ENCODE peak calls at places on chromosomes 5 and 9, in eight cellular contexts. One of them, this sample, is unnamed.

GRCh38 chr5:93349613-93350012 is 231.4 kb downstream of the NR2F1-AS1 start:
- DNase-seq in lower leg skin: no peak
- DNase-seq in cardiac fibroblast: peak
- DNase-seq in astrocyte of the cerebellum: peak
- DNase-seq in AG04450: peak
- DNase-seq in glutamatergic neuron: no peak
- DNase-seq in GM12878: no peak
- DNase-seq in fibroblast of mammary gland: peak
- DNase-seq in this sample: no peak

GRCh38 chr5:56669534-56670483 is 145.5 kb upstream of the MAP3K1 start:
- DNase-seq in lower leg skin: peak
- DNase-seq in cardiac fibroblast: peak
- DNase-seq in GM12878: peak
- DNase-seq in AG04450: no peak
- DNase-seq in fibroblast of mammary gland: peak
- DNase-seq in astrocyte of the cerebellum: no peak
- DNase-seq in glutamatergic neuron: no peak
- DNase-seq in this sample: no peak

GRCh38 chr9:103804077-103804735 is 289.9 kb upstream of the SMC2 start:
- DNase-seq in fibroblast of mammary gland: peak
- DNase-seq in glutamatergic neuron: no peak
- DNase-seq in lower leg skin: no peak
- DNase-seq in cardiac fibroblast: no peak
- DNase-seq in astrocyte of the cerebellum: no peak
- DNase-seq in AG04450: no peak
- DNase-seq in GM12878: no peak
- DNase-seq in this sample: no peak

GRCh38 chr9:36548454-36548853 is 24.2 kb upstream of the MELK start:
- DNase-seq in lower leg skin: no peak
- DNase-seq in cardiac fibroblast: no peak
- DNase-seq in fibroblast of mammary gland: no peak
- DNase-seq in astrocyte of the cerebellum: no peak
- DNase-seq in GM12878: no peak
- DNase-seq in AG04450: no peak
- DNase-seq in glutamatergic neuron: no peak
- DNase-seq in this sample: no peak

GRCh38 chr5:153629027-153629426 is 138.6 kb downstream of the GRIA1 start:
- DNase-seq in fibroblast of mammary gland: peak
- DNase-seq in glutamatergic neuron: peak
- DNase-seq in lower leg skin: no peak
- DNase-seq in cardiac fibroblast: peak
- DNase-seq in astrocyte of the cerebellum: peak
- DNase-seq in GM12878: no peak
- DNase-seq in AG04450: peak
- DNase-seq in this sample: peak

GRCh38 chr5:76845890-76846289 is 3.9 kb upstream of the S100Z start:
- DNase-seq in lower leg skin: peak
- DNase-seq in glutamatergic neuron: no peak
- DNase-seq in cardiac fibroblast: no peak
- DNase-seq in GM12878: no peak
- DNase-seq in AG04450: no peak
- DNase-seq in astrocyte of the cerebellum: no peak
- DNase-seq in fibroblast of mammary gland: no peak
- DNase-seq in this sample: no peak

GRCh38 chr5:109455598-109456096 is 45.9 kb upstream of the PJA2 start:
- DNase-seq in cardiac fibroblast: peak
- DNase-seq in astrocyte of the cerebellum: peak
- DNase-seq in lower leg skin: peak
- DNase-seq in AG04450: peak
- DNase-seq in glutamatergic neuron: no peak
- DNase-seq in GM12878: peak
- DNase-seq in fibroblast of mammary gland: peak
- DNase-seq in this sample: no peak

GRCh38 chr5:65076251-65076869 is 307.6 kb downstream of the CWC27 start:
- DNase-seq in fibroblast of mammary gland: peak
- DNase-seq in cardiac fibroblast: peak
- DNase-seq in glutamatergic neuron: no peak
- DNase-seq in lower leg skin: no peak
- DNase-seq in astrocyte of the cerebellum: no peak
- DNase-seq in AG04450: peak
- DNase-seq in GM12878: no peak
- DNase-seq in this sample: no peak

GRCh38 chr5:172035039-172035438 is 28.6 kb upstream of the FBXW11 start:
- DNase-seq in AG04450: no peak
- DNase-seq in lower leg skin: no peak
- DNase-seq in glutamatergic neuron: no peak
- DNase-seq in cardiac fibroblast: no peak
- DNase-seq in astrocyte of the cerebellum: no peak
- DNase-seq in fibroblast of mammary gland: no peak
- DNase-seq in GM12878: peak
- DNase-seq in this sample: no peak

GRCh38 chr9:92637886-92638620 is 31.9 kb downstream of the IPPK start:
- DNase-seq in cardiac fibroblast: no peak
- DNase-seq in AG04450: no peak
- DNase-seq in GM12878: no peak
- DNase-seq in lower leg skin: peak
- DNase-seq in astrocyte of the cerebellum: no peak
- DNase-seq in glutamatergic neuron: no peak
- DNase-seq in fibroblast of mammary gland: no peak
- DNase-seq in this sample: no peak

GRCh38 chr9:15606667-15607472 is 54.0 kb downstream of the CCDC171 start:
- DNase-seq in GM12878: no peak
- DNase-seq in cardiac fibroblast: peak
- DNase-seq in astrocyte of the cerebellum: peak
- DNase-seq in lower leg skin: no peak
- DNase-seq in glutamatergic neuron: no peak
- DNase-seq in fibroblast of mammary gland: peak
- DNase-seq in AG04450: peak
- DNase-seq in this sample: peak

GRCh38 chr5:34996236-34996635 is 51.5 kb downstream of the AGXT2 start:
- DNase-seq in glutamatergic neuron: no peak
- DNase-seq in astrocyte of the cerebellum: no peak
- DNase-seq in lower leg skin: no peak
- DNase-seq in cardiac fibroblast: no peak
- DNase-seq in AG04450: no peak
- DNase-seq in GM12878: no peak
- DNase-seq in fibroblast of mammary gland: no peak
- DNase-seq in this sample: no peak

GRCh38 chr9:129108083-129108804 is 2.3 kb downstream of the CRAT start:
- DNase-seq in GM12878: no peak
- DNase-seq in lower leg skin: no peak
- DNase-seq in cardiac fibroblast: no peak
- DNase-seq in AG04450: no peak
- DNase-seq in glutamatergic neuron: no peak
- DNase-seq in fibroblast of mammary gland: no peak
- DNase-seq in astrocyte of the cerebellum: no peak
- DNase-seq in this sample: no peak

GRCh38 chr5:154541553-154541952 is 63.5 kb upstream of the HAND1 start:
- DNase-seq in AG04450: no peak
- DNase-seq in glutamatergic neuron: no peak
- DNase-seq in lower leg skin: no peak
- DNase-seq in astrocyte of the cerebellum: no peak
- DNase-seq in cardiac fibroblast: no peak
- DNase-seq in fibroblast of mammary gland: no peak
- DNase-seq in GM12878: no peak
- DNase-seq in this sample: no peak

GRCh38 chr9:20872340-20872977 is 159.0 kb downstream of the HACD4 start:
- DNase-seq in astrocyte of the cerebellum: peak
- DNase-seq in GM12878: no peak
- DNase-seq in fibroblast of mammary gland: peak
- DNase-seq in lower leg skin: no peak
- DNase-seq in cardiac fibroblast: peak
- DNase-seq in AG04450: peak
- DNase-seq in glutamatergic neuron: no peak
- DNase-seq in this sample: no peak

GRCh38 chr5:35248843-35249780 is 18.8 kb upstream of the PRLR start:
- DNase-seq in glutamatergic neuron: no peak
- DNase-seq in fibroblast of mammary gland: no peak
- DNase-seq in GM12878: no peak
- DNase-seq in astrocyte of the cerebellum: peak
- DNase-seq in lower leg skin: no peak
- DNase-seq in cardiac fibroblast: no peak
- DNase-seq in AG04450: no peak
- DNase-seq in this sample: no peak

GRCh38 chr5:122942164-122942914 is 94.2 kb downstream of the PPIC start:
- DNase-seq in fibroblast of mammary gland: peak
- DNase-seq in cardiac fibroblast: peak
- DNase-seq in astrocyte of the cerebellum: peak
- DNase-seq in glutamatergic neuron: no peak
- DNase-seq in AG04450: no peak
- DNase-seq in lower leg skin: no peak
- DNase-seq in GM12878: no peak
- DNase-seq in this sample: no peak

GRCh38 chr5:64759960-64760695 is 8.4 kb downstream of the SREK1IP1 start:
- DNase-seq in glutamatergic neuron: no peak
- DNase-seq in astrocyte of the cerebellum: no peak
- DNase-seq in GM12878: no peak
- DNase-seq in AG04450: no peak
- DNase-seq in cardiac fibroblast: peak
- DNase-seq in fibroblast of mammary gland: no peak
- DNase-seq in lower leg skin: no peak
- DNase-seq in this sample: no peak

GRCh38 chr9:1939926-1940368 is 75.2 kb upstream of the SMARCA2 start:
- DNase-seq in astrocyte of the cerebellum: no peak
- DNase-seq in lower leg skin: no peak
- DNase-seq in fibroblast of mammary gland: peak
- DNase-seq in GM12878: peak
- DNase-seq in glutamatergic neuron: peak
- DNase-seq in AG04450: no peak
- DNase-seq in cardiac fibroblast: no peak
- DNase-seq in this sample: no peak
- TF ChIP-seq CTCF in astrocyte of the cerebellum: peak
- TF ChIP-seq CTCF in lower leg skin: no peak
- TF ChIP-seq CTCF in fibroblast of mammary gland: peak
- TF ChIP-seq CTCF in GM12878: peak
- TF ChIP-seq CTCF in glutamatergic neuron: peak
- TF ChIP-seq CTCF in AG04450: peak
- TF ChIP-seq CTCF in cardiac fibroblast: peak
- TF ChIP-seq CTCF in this sample: peak

GRCh38 chr5:79929095-79929494 is 62.0 kb downstream of the MTX3 start:
- DNase-seq in fibroblast of mammary gland: no peak
- DNase-seq in glutamatergic neuron: no peak
- DNase-seq in GM12878: no peak
- DNase-seq in lower leg skin: no peak
- DNase-seq in AG04450: no peak
- DNase-seq in cardiac fibroblast: no peak
- DNase-seq in astrocyte of the cerebellum: no peak
- DNase-seq in this sample: no peak

GRCh38 chr5:79922626-79923025 is 68.4 kb downstream of the MTX3 start:
- DNase-seq in fibroblast of mammary gland: no peak
- DNase-seq in lower leg skin: no peak
- DNase-seq in glutamatergic neuron: no peak
- DNase-seq in GM12878: no peak
- DNase-seq in cardiac fibroblast: no peak
- DNase-seq in AG04450: no peak
- DNase-seq in astrocyte of the cerebellum: no peak
- DNase-seq in this sample: no peak

GRCh38 chr5:79923431-79923830 is 67.6 kb downstream of the MTX3 start:
- DNase-seq in astrocyte of the cerebellum: no peak
- DNase-seq in glutamatergic neuron: no peak
- DNase-seq in AG04450: no peak
- DNase-seq in lower leg skin: no peak
- DNase-seq in fibroblast of mammary gland: no peak
- DNase-seq in cardiac fibroblast: no peak
- DNase-seq in GM12878: no peak
- DNase-seq in this sample: no peak

DNA sequence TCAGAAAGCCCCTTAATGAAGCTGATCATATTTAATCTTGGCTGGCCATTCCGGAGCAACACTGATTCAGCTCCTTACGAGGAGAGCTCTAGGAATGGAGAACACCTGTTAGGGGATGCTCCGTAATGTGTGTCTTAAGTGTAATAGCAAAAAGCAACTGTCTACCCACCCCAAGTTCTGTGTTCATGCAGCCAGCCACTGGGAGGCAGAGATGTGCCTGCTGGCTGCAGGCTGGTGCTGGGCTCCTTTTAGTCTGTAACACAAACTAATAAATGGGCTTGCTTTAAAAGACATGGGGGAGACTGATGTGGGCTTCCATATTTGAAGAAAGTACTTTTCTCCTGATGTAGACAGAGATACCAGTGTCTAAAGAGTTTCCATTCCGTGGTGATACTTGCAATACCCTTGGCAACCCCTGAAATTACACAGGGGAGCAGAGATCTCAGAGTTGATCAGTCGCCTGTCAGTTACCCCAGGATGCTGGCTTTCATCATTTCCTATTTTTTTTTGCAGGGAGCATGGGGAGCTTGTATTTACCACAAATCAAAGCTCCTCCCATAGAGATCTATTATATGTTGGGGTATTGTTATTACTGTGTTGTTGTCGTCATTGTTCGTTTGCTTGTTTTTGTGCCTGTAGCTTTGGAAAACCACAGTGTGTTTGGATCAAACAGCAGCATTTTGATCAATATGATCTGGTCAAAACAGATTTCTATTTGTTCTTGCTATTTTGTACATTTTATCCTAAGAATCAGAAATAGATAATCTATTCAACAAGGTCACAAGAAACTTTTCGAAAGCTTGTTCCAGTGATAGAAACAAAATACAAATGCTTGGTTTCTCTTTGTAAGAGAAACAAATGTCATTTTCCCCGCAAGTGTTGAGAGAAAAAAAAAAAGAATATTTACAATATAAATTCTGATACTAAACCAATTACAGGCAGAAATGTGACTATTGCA is 65.8 kb downstream of the MTX3 start:
- DNase-seq in GM12878: no peak
- DNase-seq in lower leg skin: no peak
- DNase-seq in fibroblast of mammary gland: peak
- DNase-seq in glutamatergic neuron: peak
- DNase-seq in AG04450: no peak
- DNase-seq in cardiac fibroblast: peak
- DNase-seq in astrocyte of the cerebellum: no peak
- DNase-seq in this sample: no peak
- TF ChIP-seq CTCF in GM12878: peak
- TF ChIP-seq CTCF in lower leg skin: no peak
- TF ChIP-seq CTCF in fibroblast of mammary gland: peak
- TF ChIP-seq CTCF in glutamatergic neuron: no peak
- TF ChIP-seq CTCF in AG04450: peak
- TF ChIP-seq CTCF in cardiac fibroblast: peak
- TF ChIP-seq CTCF in astrocyte of the cerebellum: peak
- TF ChIP-seq CTCF in this sample: peak

DNA sequence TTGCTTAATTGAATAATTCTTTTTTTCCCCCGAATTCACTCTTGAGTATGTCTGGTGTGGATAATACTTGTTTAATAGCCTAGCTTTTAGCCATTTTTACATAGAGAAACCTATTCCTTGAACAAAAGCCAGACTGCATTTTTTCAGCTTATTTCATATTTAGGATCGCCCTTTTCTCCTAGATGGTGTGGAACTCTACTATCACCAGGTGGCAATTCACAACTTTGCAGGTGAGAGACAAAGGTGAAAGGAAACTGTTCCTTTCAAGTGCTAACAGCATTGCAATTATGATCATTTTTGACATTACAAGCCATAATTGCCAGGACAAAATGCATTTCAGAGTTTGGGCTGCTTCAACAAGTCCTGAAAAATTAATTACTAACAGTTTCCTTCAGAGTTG is 57.4 kb upstream of the SH3GL2 start:
- DNase-seq in GM12878: no peak
- DNase-seq in fibroblast of mammary gland: no peak
- DNase-seq in lower leg skin: no peak
- DNase-seq in AG04450: no peak
- DNase-seq in cardiac fibroblast: no peak
- DNase-seq in astrocyte of the cerebellum: no peak
- DNase-seq in glutamatergic neuron: no peak
- DNase-seq in this sample: no peak
- TF ChIP-seq CTCF in GM12878: no peak
- TF ChIP-seq CTCF in fibroblast of mammary gland: no peak
- TF ChIP-seq CTCF in lower leg skin: no peak
- TF ChIP-seq CTCF in AG04450: no peak
- TF ChIP-seq CTCF in cardiac fibroblast: no peak
- TF ChIP-seq CTCF in astrocyte of the cerebellum: no peak
- TF ChIP-seq CTCF in glutamatergic neuron: no peak
- TF ChIP-seq CTCF in this sample: no peak

GRCh38 chr9:71644819-71645362 is 123.4 kb downstream of the CEMIP2 start:
- DNase-seq in cardiac fibroblast: no peak
- DNase-seq in lower leg skin: no peak
- DNase-seq in GM12878: no peak
- DNase-seq in fibroblast of mammary gland: no peak
- DNase-seq in glutamatergic neuron: no peak
- DNase-seq in astrocyte of the cerebellum: no peak
- DNase-seq in AG04450: no peak
- DNase-seq in this sample: no peak
- TF ChIP-seq CTCF in cardiac fibroblast: no peak
- TF ChIP-seq CTCF in lower leg skin: no peak
- TF ChIP-seq CTCF in GM12878: no peak
- TF ChIP-seq CTCF in fibroblast of mammary gland: no peak
- TF ChIP-seq CTCF in glutamatergic neuron: no peak
- TF ChIP-seq CTCF in astrocyte of the cerebellum: no peak
- TF ChIP-seq CTCF in AG04450: no peak
- TF ChIP-seq CTCF in this sample: no peak

This sample was measured in neural crest cell.